ENCODE peak calls at places on chromosomes 11 and 22, in seven cellular contexts. One of them, this sample, is unnamed.

GRCh38 chr22:22961574-22961973 is 74.0 kb downstream of the IGLL5 start:
- DNase-seq in mesenchymal stem cell: no peak
- DNase-seq in mesendoderm: no peak
- DNase-seq in IMR-90: no peak
- DNase-seq in H9: no peak
- DNase-seq in neuronal stem cell: no peak
- DNase-seq in H1: no peak
- DNase-seq in this sample: no peak

GRCh38 chr11:111718436-111719325 is 47.5 kb downstream of the PPP2R1B start:
- DNase-seq in mesenchymal stem cell: peak
- DNase-seq in mesendoderm: no peak
- DNase-seq in IMR-90: peak
- DNase-seq in H9: no peak
- DNase-seq in neuronal stem cell: no peak
- DNase-seq in H1: no peak
- DNase-seq in this sample: no peak

GRCh38 chr11:14443642-14444041 is 56.0 kb downstream of the COPB1 start:
- DNase-seq in mesenchymal stem cell: peak
- DNase-seq in mesendoderm: no peak
- DNase-seq in IMR-90: peak
- DNase-seq in H9: no peak
- DNase-seq in neuronal stem cell: no peak
- DNase-seq in H1: no peak
- DNase-seq in this sample: no peak

GRCh38 chr11:103867481-103867880 is 169.0 kb upstream of the DDI1 start:
- DNase-seq in mesenchymal stem cell: no peak
- DNase-seq in mesendoderm: no peak
- DNase-seq in IMR-90: no peak
- DNase-seq in H9: no peak
- DNase-seq in neuronal stem cell: no peak
- DNase-seq in H1: no peak
- DNase-seq in this sample: peak

GRCh38 chr11:15095736-15096228 is 18.9 kb upstream of the INSC start:
- DNase-seq in mesenchymal stem cell: no peak
- DNase-seq in mesendoderm: no peak
- DNase-seq in IMR-90: no peak
- DNase-seq in H9: no peak
- DNase-seq in neuronal stem cell: no peak
- DNase-seq in H1: no peak
- DNase-seq in this sample: no peak

GRCh38 chr11:79018371-79018849 is 422.4 kb downstream of the TENM4 start:
- DNase-seq in mesenchymal stem cell: peak
- DNase-seq in mesendoderm: peak
- DNase-seq in IMR-90: peak
- DNase-seq in H9: no peak
- DNase-seq in neuronal stem cell: no peak
- DNase-seq in H1: no peak
- DNase-seq in this sample: no peak

GRCh38 chr11:65291613-65292012 is 23.1 kb upstream of the CDC42EP2 start:
- DNase-seq in mesenchymal stem cell: peak
- DNase-seq in mesendoderm: peak
- DNase-seq in IMR-90: peak
- DNase-seq in H9: no peak
- DNase-seq in neuronal stem cell: no peak
- DNase-seq in H1: no peak
- DNase-seq in this sample: peak

GRCh38 chr22:19995611-19996339 is 20.8 kb downstream of the ARVCF start:
- DNase-seq in mesenchymal stem cell: no peak
- DNase-seq in mesendoderm: no peak
- DNase-seq in IMR-90: no peak
- DNase-seq in H9: no peak
- DNase-seq in neuronal stem cell: no peak
- DNase-seq in H1: no peak
- DNase-seq in this sample: no peak

GRCh38 chr11:67357831-67358555 is 4.6 kb upstream of the POLD4 start:
- DNase-seq in mesenchymal stem cell: peak
- DNase-seq in mesendoderm: no peak
- DNase-seq in IMR-90: peak
- DNase-seq in H9: no peak
- DNase-seq in neuronal stem cell: no peak
- DNase-seq in H1: no peak
- DNase-seq in this sample: peak

GRCh38 chr22:48919187-48919590 is 908.5 kb downstream of the BRD1 start:
- DNase-seq in mesenchymal stem cell: no peak
- DNase-seq in mesendoderm: no peak
- DNase-seq in IMR-90: no peak
- DNase-seq in H9: peak
- DNase-seq in neuronal stem cell: peak
- DNase-seq in H1: peak
- DNase-seq in this sample: no peak

DNA sequence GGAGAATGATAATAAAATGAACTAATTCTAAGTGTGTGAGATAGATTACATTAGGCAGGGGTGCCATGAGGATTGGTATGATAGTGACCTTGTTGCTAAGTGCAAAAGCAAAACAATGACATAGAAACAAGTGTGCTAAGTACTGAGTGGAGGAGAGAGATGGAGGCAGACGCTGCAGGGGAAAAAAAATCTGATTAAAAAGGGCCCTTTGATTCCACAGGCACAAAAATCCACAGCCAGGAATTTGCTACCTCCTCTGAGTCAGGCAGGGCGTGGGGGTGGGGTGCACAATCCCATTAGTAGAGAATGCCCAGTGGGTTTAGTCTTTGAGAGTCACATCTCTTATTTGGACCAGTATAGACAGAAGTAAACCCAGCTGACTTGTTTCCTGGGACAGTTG is at the start of gene CNTF:
- DNase-seq in mesenchymal stem cell: peak
- DNase-seq in mesendoderm: peak
- DNase-seq in IMR-90: peak
- DNase-seq in H9: no peak
- DNase-seq in neuronal stem cell: no peak
- DNase-seq in H1: no peak
- DNase-seq in this sample: peak
- H3K4ac ChIP-seq in mesenchymal stem cell: no peak
- H3K4ac ChIP-seq in mesendoderm: no peak
- H3K4ac ChIP-seq in IMR-90: no peak
- H3K4ac ChIP-seq in H9: no peak
- H3K4ac ChIP-seq in neuronal stem cell: no peak
- H3K4ac ChIP-seq in H1: no peak
- H3K4ac ChIP-seq in this sample: no peak

GRCh38 chr11:2541881-2542361 is 97.1 kb downstream of the KCNQ1 start:
- DNase-seq in mesenchymal stem cell: no peak
- DNase-seq in mesendoderm: no peak
- DNase-seq in IMR-90: no peak
- DNase-seq in H9: no peak
- DNase-seq in neuronal stem cell: no peak
- DNase-seq in H1: no peak
- DNase-seq in this sample: no peak

GRCh38 chr11:2541321-2541680 is 96.5 kb downstream of the KCNQ1 start:
- DNase-seq in mesenchymal stem cell: no peak
- DNase-seq in mesendoderm: no peak
- DNase-seq in IMR-90: no peak
- DNase-seq in H9: no peak
- DNase-seq in neuronal stem cell: no peak
- DNase-seq in H1: no peak
- DNase-seq in this sample: no peak

GRCh38 chr11:2540521-2541320 is 95.9 kb downstream of the KCNQ1 start:
- DNase-seq in mesenchymal stem cell: no peak
- DNase-seq in mesendoderm: no peak
- DNase-seq in IMR-90: no peak
- DNase-seq in H9: no peak
- DNase-seq in neuronal stem cell: no peak
- DNase-seq in H1: no peak
- DNase-seq in this sample: no peak

GRCh38 chr11:2539761-2540520 is 95.1 kb downstream of the KCNQ1 start:
- DNase-seq in mesenchymal stem cell: no peak
- DNase-seq in mesendoderm: no peak
- DNase-seq in IMR-90: no peak
- DNase-seq in H9: no peak
- DNase-seq in neuronal stem cell: no peak
- DNase-seq in H1: no peak
- DNase-seq in this sample: no peak

DNA sequence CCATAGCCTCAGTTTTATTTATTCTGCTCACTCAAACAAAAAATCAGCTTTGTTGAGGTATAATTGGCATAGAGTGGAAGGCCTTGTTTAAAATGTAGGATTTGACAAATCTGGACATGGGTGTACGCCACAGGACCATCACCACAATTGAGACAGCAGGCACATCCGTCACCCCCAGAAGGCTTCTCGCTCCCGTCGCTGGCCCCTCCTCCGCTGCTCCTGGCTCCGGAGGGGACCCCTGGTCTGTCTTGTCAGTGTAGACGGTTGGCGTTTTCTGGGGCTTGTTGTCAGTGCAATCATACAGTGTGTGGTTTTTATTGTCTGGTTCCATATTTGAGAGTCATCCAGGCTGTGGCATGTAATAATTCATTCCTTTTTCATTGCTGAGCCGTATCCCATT is 97.6 kb downstream of the KCNQ1 start:
- DNase-seq in mesenchymal stem cell: no peak
- DNase-seq in mesendoderm: no peak
- DNase-seq in IMR-90: no peak
- DNase-seq in H9: no peak
- DNase-seq in neuronal stem cell: no peak
- DNase-seq in H1: no peak
- DNase-seq in this sample: no peak
- H4K8ac ChIP-seq in mesenchymal stem cell: no peak
- H4K8ac ChIP-seq in mesendoderm: no peak
- H4K8ac ChIP-seq in IMR-90: no peak
- H4K8ac ChIP-seq in H9: no peak
- H4K8ac ChIP-seq in neuronal stem cell: no peak
- H4K8ac ChIP-seq in H1: no peak
- H4K8ac ChIP-seq in this sample: no peak

GRCh38 chr11:43918662-43919061 is 23.8 kb upstream of the C11orf96 start:
- DNase-seq in mesenchymal stem cell: peak
- DNase-seq in mesendoderm: no peak
- DNase-seq in IMR-90: no peak
- DNase-seq in H9: no peak
- DNase-seq in neuronal stem cell: no peak
- DNase-seq in H1: no peak
- DNase-seq in this sample: no peak
- H3K18ac ChIP-seq in mesenchymal stem cell: peak
- H3K18ac ChIP-seq in mesendoderm: no peak
- H3K18ac ChIP-seq in IMR-90: no peak
- H3K18ac ChIP-seq in H9: no peak
- H3K18ac ChIP-seq in neuronal stem cell: no peak
- H3K18ac ChIP-seq in H1: no peak
- H3K18ac ChIP-seq in this sample: no peak

DNA sequence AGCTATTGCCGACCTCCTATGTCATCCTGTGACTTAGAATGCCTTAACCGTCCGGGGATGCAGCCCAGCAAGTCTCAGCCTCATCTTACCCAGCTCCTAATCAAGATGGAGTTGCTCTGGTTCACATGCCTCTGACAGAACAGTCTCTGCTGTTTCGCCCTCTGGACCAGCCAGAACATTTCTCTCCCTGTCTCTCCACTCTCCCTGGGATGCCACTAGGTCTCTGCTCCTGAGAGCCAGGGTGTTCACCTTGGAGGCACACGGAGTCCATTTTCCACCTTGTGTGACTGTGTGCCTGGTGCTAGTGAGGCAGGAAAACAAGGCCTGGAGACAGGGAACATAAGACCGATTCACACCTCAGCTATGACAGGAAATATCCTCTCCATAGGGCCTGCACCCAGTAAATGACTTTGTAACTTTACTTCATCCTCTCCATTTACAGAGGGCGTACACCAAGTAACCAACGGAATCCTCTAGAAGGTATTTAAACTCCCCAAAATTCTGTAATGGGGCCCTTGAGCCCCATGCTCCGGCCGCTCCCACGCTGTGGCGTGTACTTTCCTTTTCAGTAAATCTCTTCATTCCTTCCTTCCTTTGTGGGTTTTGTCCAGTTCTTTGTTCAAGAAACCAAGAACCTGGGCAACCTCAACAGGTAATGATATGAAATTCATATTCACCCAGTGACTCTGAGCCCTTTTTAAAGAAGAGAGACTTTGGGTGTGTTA is 16.7 kb upstream of the B4GALNT4 start:
- DNase-seq in mesenchymal stem cell: no peak
- DNase-seq in mesendoderm: no peak
- DNase-seq in IMR-90: no peak
- DNase-seq in H9: no peak
- DNase-seq in neuronal stem cell: no peak
- DNase-seq in H1: no peak
- DNase-seq in this sample: no peak
- H3K4ac ChIP-seq in mesenchymal stem cell: peak
- H3K4ac ChIP-seq in mesendoderm: no peak
- H3K4ac ChIP-seq in IMR-90: peak
- H3K4ac ChIP-seq in H9: no peak
- H3K4ac ChIP-seq in neuronal stem cell: no peak
- H3K4ac ChIP-seq in H1: no peak
- H3K4ac ChIP-seq in this sample: no peak

GRCh38 chr11:118696673-118697226 is 17.3 kb upstream of the TREH start:
- DNase-seq in mesenchymal stem cell: no peak
- DNase-seq in mesendoderm: peak
- DNase-seq in IMR-90: no peak
- DNase-seq in H9: no peak
- DNase-seq in neuronal stem cell: no peak
- DNase-seq in H1: no peak
- DNase-seq in this sample: no peak

GRCh38 chr11:118697346-118697745 is 17.9 kb upstream of the TREH start:
- DNase-seq in mesenchymal stem cell: no peak
- DNase-seq in mesendoderm: no peak
- DNase-seq in IMR-90: no peak
- DNase-seq in H9: no peak
- DNase-seq in neuronal stem cell: no peak
- DNase-seq in H1: no peak
- DNase-seq in this sample: no peak

GRCh38 chr11:118694771-118695170 is 15.3 kb upstream of the TREH start:
- DNase-seq in mesenchymal stem cell: no peak
- DNase-seq in mesendoderm: no peak
- DNase-seq in IMR-90: no peak
- DNase-seq in H9: no peak
- DNase-seq in neuronal stem cell: no peak
- DNase-seq in H1: no peak
- DNase-seq in this sample: no peak

GRCh38 chr11:118703563-118704106 is 24.2 kb upstream of the TREH start:
- DNase-seq in mesenchymal stem cell: no peak
- DNase-seq in mesendoderm: no peak
- DNase-seq in IMR-90: no peak
- DNase-seq in H9: no peak
- DNase-seq in neuronal stem cell: no peak
- DNase-seq in H1: no peak
- DNase-seq in this sample: no peak

DNA sequence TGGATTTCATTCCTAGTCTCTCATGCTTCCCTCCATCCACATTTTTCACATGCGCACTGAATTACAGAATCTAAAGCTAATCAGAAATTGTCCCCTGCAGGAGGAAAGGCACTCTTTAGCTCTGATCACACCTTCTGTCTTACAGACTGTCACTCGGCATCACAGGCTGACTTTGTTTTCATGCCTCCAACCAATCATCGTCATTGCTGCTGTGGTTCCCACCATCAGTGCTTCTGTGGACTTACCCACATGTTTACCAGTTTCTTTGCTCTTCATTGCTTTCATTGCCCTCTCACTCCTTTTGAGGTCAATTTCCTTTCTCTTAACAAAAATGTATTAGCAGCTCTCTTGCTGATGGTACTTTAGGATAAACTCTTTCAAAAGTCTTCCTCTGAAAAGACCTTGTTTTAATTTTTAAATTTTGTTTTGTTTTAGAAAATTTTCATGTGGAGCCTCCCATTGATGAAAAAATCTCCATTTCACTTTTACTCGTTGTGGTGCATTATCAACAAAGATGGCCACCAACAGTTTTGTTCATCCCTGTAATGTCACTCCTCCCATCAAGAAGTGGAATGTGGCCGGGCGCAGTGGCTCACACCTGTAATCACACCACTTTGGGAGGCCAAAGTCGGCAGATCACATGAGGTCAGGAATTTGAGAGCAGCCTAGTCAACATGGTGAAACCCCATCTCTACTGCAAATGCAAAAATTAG is 20.2 kb upstream of the TREH start:
- DNase-seq in mesenchymal stem cell: no peak
- DNase-seq in mesendoderm: peak
- DNase-seq in IMR-90: no peak
- DNase-seq in H9: no peak
- DNase-seq in neuronal stem cell: no peak
- DNase-seq in H1: no peak
- DNase-seq in this sample: no peak
- H4K8ac ChIP-seq in mesenchymal stem cell: no peak
- H4K8ac ChIP-seq in mesendoderm: no peak
- H4K8ac ChIP-seq in IMR-90: no peak
- H4K8ac ChIP-seq in H9: no peak
- H4K8ac ChIP-seq in neuronal stem cell: no peak
- H4K8ac ChIP-seq in H1: no peak
- H4K8ac ChIP-seq in this sample: no peak